ENCODE peak calls at places on chromosomes 5 and 9, in six cellular contexts. One of them, this sample, is unnamed.

GRCh38 chr9:111158375-111158774 is 120.1 kb upstream of the LPAR1 start:
- DNase-seq in epithelial cell of proximal tubule: no peak
- DNase-seq in HCT116: no peak
- DNase-seq in fibroblast of mammary gland: peak; percentile 89
- DNase-seq in heart left ventricle: no peak
- DNase-seq in right atrium auricular region: no peak
- DNase-seq in this sample: no peak

GRCh38 chr5:117892360-117892759 is 1096.0 kb downstream of the DTWD2 start:
- DNase-seq in epithelial cell of proximal tubule: no peak
- DNase-seq in HCT116: no peak
- DNase-seq in fibroblast of mammary gland: no peak
- DNase-seq in heart left ventricle: no peak
- DNase-seq in right atrium auricular region: no peak
- DNase-seq in this sample: no peak

GRCh38 chr9:136078498-136079011 is 16.5 kb downstream of the NACC2 start:
- DNase-seq in epithelial cell of proximal tubule: no peak
- DNase-seq in HCT116: no peak
- DNase-seq in fibroblast of mammary gland: no peak
- DNase-seq in heart left ventricle: peak; percentile 43
- DNase-seq in right atrium auricular region: no peak
- DNase-seq in this sample: no peak

GRCh38 chr5:111070272-111071134 is 1.0 kb upstream of the TSLP start:
- DNase-seq in epithelial cell of proximal tubule: no peak
- DNase-seq in HCT116: no peak
- DNase-seq in fibroblast of mammary gland: peak; percentile 30
- DNase-seq in heart left ventricle: peak; percentile 63
- DNase-seq in right atrium auricular region: no peak
- DNase-seq in this sample: peak; percentile 30

GRCh38 chr5:96517294-96517693 is 84.2 kb upstream of the PCSK1 start:
- DNase-seq in epithelial cell of proximal tubule: no peak
- DNase-seq in HCT116: no peak
- DNase-seq in fibroblast of mammary gland: peak; percentile 73
- DNase-seq in heart left ventricle: no peak
- DNase-seq in right atrium auricular region: no peak
- DNase-seq in this sample: no peak

GRCh38 chr9:97900103-97900737 is 22.1 kb downstream of the TRMO start:
- DNase-seq in epithelial cell of proximal tubule: no peak
- DNase-seq in HCT116: no peak
- DNase-seq in fibroblast of mammary gland: peak; percentile 92
- DNase-seq in heart left ventricle: no peak
- DNase-seq in right atrium auricular region: no peak
- DNase-seq in this sample: no peak

GRCh38 chr5:102753889-102754498 is 1.1 kb upstream of the PAM start:
- DNase-seq in epithelial cell of proximal tubule: no peak
- DNase-seq in HCT116: no peak
- DNase-seq in fibroblast of mammary gland: no peak
- DNase-seq in heart left ventricle: peak; percentile 43
- DNase-seq in right atrium auricular region: no peak
- DNase-seq in this sample: peak; percentile 14

GRCh38 chr9:21465859-21466518 is 16.1 kb downstream of the IFNE start:
- DNase-seq in epithelial cell of proximal tubule: peak; percentile 25
- DNase-seq in HCT116: peak; percentile 61
- DNase-seq in fibroblast of mammary gland: peak; percentile 69
- DNase-seq in heart left ventricle: no peak
- DNase-seq in right atrium auricular region: no peak
- DNase-seq in this sample: no peak

GRCh38 chr5:135394095-135394494 is 4.9 kb downstream of the MACROH2A1 start:
- DNase-seq in epithelial cell of proximal tubule: no peak
- DNase-seq in HCT116: no peak
- DNase-seq in fibroblast of mammary gland: no peak
- DNase-seq in heart left ventricle: no peak
- DNase-seq in right atrium auricular region: no peak
- DNase-seq in this sample: no peak

GRCh38 chr9:103364753-103365152 is 369.6 kb downstream of the CYLC2 start:
- DNase-seq in epithelial cell of proximal tubule: peak; percentile 57
- DNase-seq in HCT116: no peak
- DNase-seq in fibroblast of mammary gland: peak; percentile 73
- DNase-seq in heart left ventricle: no peak
- DNase-seq in right atrium auricular region: no peak
- DNase-seq in this sample: no peak

GRCh38 chr5:174188300-174188699 is 142.8 kb downstream of the NSG2 start:
- DNase-seq in epithelial cell of proximal tubule: no peak
- DNase-seq in HCT116: peak; percentile 29
- DNase-seq in fibroblast of mammary gland: peak; percentile 7
- DNase-seq in heart left ventricle: no peak
- DNase-seq in right atrium auricular region: no peak
- DNase-seq in this sample: no peak

GRCh38 chr5:137822158-137822764 is 45.4 kb upstream of the MYOT start:
- DNase-seq in epithelial cell of proximal tubule: no peak
- DNase-seq in HCT116: peak; percentile 40
- DNase-seq in fibroblast of mammary gland: peak; percentile 50
- DNase-seq in heart left ventricle: no peak
- DNase-seq in right atrium auricular region: no peak
- DNase-seq in this sample: peak; percentile 14
- TF ChIP-seq CTCF in epithelial cell of proximal tubule: peak; percentile 83
- TF ChIP-seq CTCF in HCT116: peak; percentile 47
- TF ChIP-seq CTCF in fibroblast of mammary gland: peak; percentile 53
- TF ChIP-seq CTCF in heart left ventricle: peak; percentile 49
- TF ChIP-seq CTCF in right atrium auricular region: no peak
- TF ChIP-seq CTCF in this sample: peak; percentile 63

DNA sequence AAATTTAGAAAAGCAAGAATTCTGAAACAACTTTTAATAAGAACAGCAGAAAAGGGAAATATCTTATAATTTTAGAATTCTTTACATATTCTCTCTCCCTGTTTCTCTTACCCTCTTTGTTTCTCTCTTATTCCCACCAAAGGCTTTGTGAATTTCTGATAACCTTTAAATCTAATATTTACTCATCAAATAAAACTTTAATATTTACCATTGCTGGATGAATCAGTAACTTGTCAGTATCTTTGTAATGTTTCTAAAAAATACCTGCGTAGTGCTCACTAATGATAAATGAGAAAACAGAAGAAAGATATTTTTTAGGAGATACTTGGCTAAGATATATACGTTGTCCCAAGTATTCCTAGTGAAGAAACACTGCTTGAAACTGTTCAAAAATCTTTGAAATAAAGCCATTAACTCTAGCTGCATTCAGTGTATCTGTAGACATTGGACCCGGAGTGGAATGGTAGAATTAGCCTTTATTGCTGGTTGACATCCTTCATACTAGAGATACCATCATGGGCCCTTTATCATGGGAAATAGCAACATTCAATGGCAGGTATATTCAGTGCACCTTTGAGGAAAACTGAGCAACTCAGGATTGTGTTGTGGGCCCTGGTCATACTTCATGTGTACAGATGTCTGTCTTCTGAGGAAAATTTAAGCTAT is 2160.4 kb downstream of the MAT2B start:
- DNase-seq in epithelial cell of proximal tubule: no peak
- DNase-seq in HCT116: no peak
- DNase-seq in fibroblast of mammary gland: no peak
- DNase-seq in heart left ventricle: no peak
- DNase-seq in right atrium auricular region: no peak
- DNase-seq in this sample: no peak
- TF ChIP-seq CTCF in epithelial cell of proximal tubule: no peak
- TF ChIP-seq CTCF in HCT116: no peak
- TF ChIP-seq CTCF in fibroblast of mammary gland: no peak
- TF ChIP-seq CTCF in heart left ventricle: no peak
- TF ChIP-seq CTCF in right atrium auricular region: no peak
- TF ChIP-seq CTCF in this sample: no peak

DNA sequence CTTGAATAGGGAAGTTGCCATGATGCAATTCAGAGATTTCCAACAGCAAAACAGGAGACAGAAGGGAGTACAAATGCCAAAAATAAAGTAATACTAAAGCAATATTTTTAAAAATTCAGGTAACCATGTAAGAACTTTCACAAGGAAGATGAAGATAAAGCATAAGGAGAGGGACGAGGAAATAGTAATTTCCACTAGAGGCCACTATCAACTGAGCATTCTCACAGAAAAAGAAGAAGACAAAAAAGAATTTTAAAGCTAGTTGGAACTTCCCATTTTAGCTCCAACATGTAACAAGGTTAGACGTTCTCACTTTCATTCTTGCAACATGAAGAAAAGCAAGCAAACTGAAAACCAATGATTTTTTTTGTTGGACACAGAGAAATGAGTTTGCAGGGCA is 779.9 kb upstream of the CDH6 start:
- DNase-seq in epithelial cell of proximal tubule: no peak
- DNase-seq in HCT116: no peak
- DNase-seq in fibroblast of mammary gland: no peak
- DNase-seq in heart left ventricle: no peak
- DNase-seq in right atrium auricular region: no peak
- DNase-seq in this sample: no peak
- TF ChIP-seq CTCF in epithelial cell of proximal tubule: peak; percentile 24
- TF ChIP-seq CTCF in HCT116: no peak
- TF ChIP-seq CTCF in fibroblast of mammary gland: no peak
- TF ChIP-seq CTCF in heart left ventricle: no peak
- TF ChIP-seq CTCF in right atrium auricular region: no peak
- TF ChIP-seq CTCF in this sample: peak; percentile 26

GRCh38 chr5:56272765-56273164 is 39.6 kb upstream of the ANKRD55 start:
- DNase-seq in epithelial cell of proximal tubule: no peak
- DNase-seq in HCT116: no peak
- DNase-seq in fibroblast of mammary gland: no peak
- DNase-seq in heart left ventricle: no peak
- DNase-seq in right atrium auricular region: no peak
- DNase-seq in this sample: no peak
- TF ChIP-seq CTCF in epithelial cell of proximal tubule: no peak
- TF ChIP-seq CTCF in HCT116: no peak
- TF ChIP-seq CTCF in fibroblast of mammary gland: no peak
- TF ChIP-seq CTCF in heart left ventricle: no peak
- TF ChIP-seq CTCF in right atrium auricular region: no peak
- TF ChIP-seq CTCF in this sample: no peak

GRCh38 chr9:3181049-3181953 is 337.4 kb upstream of the PUM3 start:
- DNase-seq in epithelial cell of proximal tubule: no peak
- DNase-seq in HCT116: no peak
- DNase-seq in fibroblast of mammary gland: peak; percentile 27
- DNase-seq in heart left ventricle: peak; percentile 60
- DNase-seq in right atrium auricular region: no peak
- DNase-seq in this sample: peak; percentile 55
- TF ChIP-seq CTCF in epithelial cell of proximal tubule: peak; percentile 32
- TF ChIP-seq CTCF in HCT116: peak; percentile 14
- TF ChIP-seq CTCF in fibroblast of mammary gland: peak; percentile 20
- TF ChIP-seq CTCF in heart left ventricle: no peak
- TF ChIP-seq CTCF in right atrium auricular region: no peak
- TF ChIP-seq CTCF in this sample: peak; percentile 66

DNA sequence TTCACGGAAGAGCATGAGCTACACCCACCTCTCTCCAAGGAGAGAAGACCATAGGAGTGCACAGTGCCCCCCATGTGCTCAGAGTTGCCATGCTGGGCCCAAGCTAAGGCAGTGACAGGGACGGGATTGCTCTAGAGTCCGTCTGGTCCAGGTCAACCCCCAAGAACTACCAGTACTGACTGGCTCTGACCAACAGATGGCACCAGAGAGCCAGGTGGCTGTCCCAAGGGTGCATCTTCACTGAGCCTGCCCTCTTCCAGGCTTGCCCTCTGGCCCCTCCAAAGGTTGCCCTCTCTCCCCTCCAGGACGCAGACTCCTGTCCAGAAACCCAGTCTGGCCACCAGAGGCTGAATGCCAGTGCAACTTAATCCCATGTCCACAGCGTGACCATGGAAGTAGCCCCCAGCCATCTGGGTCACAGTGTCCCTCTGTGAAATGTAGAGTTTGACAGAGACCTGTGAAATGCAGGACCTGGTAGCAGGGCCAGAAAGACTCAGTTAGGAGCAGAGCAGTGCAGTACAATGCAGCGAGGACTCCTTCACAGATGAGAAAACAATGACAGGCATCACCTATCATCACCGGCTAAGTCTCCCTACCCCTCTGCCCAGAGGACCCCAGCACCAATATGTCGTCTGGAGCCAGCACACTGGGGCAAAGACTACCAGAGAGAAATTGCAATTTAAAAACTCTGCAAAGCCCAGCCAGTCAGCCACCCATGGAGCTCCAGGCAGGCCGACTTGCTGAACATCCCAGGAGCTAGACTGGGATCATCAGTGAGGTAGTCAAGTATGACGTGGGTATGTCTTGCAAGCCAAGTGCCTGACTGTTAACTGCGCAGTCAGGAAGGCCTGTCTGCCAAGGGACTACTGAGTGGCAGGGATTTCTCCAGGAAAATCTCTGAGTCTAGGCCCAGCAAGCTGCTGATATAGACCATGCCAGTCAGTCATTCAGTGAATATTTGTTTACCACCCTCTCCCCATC is 7.7 kb upstream of the SKP1 start:
- DNase-seq in epithelial cell of proximal tubule: no peak
- DNase-seq in HCT116: peak; percentile 48
- DNase-seq in fibroblast of mammary gland: peak; percentile 70
- DNase-seq in heart left ventricle: peak; percentile 71
- DNase-seq in right atrium auricular region: no peak
- DNase-seq in this sample: peak; percentile 66
- TF ChIP-seq CTCF in epithelial cell of proximal tubule: peak; percentile 94
- TF ChIP-seq CTCF in HCT116: no peak
- TF ChIP-seq CTCF in fibroblast of mammary gland: peak; percentile 97
- TF ChIP-seq CTCF in heart left ventricle: peak; percentile 90
- TF ChIP-seq CTCF in right atrium auricular region: peak; percentile 88
- TF ChIP-seq CTCF in this sample: peak; percentile 84

GRCh38 chr5:5271606-5272321 is 131.6 kb downstream of the ADAMTS16 start:
- DNase-seq in epithelial cell of proximal tubule: no peak
- DNase-seq in HCT116: no peak
- DNase-seq in fibroblast of mammary gland: no peak
- DNase-seq in heart left ventricle: no peak
- DNase-seq in right atrium auricular region: no peak
- DNase-seq in this sample: no peak

GRCh38 chr5:5270958-5271605 is 131.0 kb downstream of the ADAMTS16 start:
- DNase-seq in epithelial cell of proximal tubule: peak; percentile 10
- DNase-seq in HCT116: peak; percentile 57
- DNase-seq in fibroblast of mammary gland: peak; percentile 79
- DNase-seq in heart left ventricle: peak; percentile 79
- DNase-seq in right atrium auricular region: peak; percentile 70
- DNase-seq in this sample: peak; percentile 43

GRCh38 chr5:5270161-5270560 is 130.0 kb downstream of the ADAMTS16 start:
- DNase-seq in epithelial cell of proximal tubule: no peak
- DNase-seq in HCT116: no peak
- DNase-seq in fibroblast of mammary gland: no peak
- DNase-seq in heart left ventricle: no peak
- DNase-seq in right atrium auricular region: no peak
- DNase-seq in this sample: no peak

GRCh38 chr5:5264727-5265126 is 124.6 kb downstream of the ADAMTS16 start:
- DNase-seq in epithelial cell of proximal tubule: no peak
- DNase-seq in HCT116: no peak
- DNase-seq in fibroblast of mammary gland: no peak
- DNase-seq in heart left ventricle: no peak
- DNase-seq in right atrium auricular region: no peak
- DNase-seq in this sample: no peak

DNA sequence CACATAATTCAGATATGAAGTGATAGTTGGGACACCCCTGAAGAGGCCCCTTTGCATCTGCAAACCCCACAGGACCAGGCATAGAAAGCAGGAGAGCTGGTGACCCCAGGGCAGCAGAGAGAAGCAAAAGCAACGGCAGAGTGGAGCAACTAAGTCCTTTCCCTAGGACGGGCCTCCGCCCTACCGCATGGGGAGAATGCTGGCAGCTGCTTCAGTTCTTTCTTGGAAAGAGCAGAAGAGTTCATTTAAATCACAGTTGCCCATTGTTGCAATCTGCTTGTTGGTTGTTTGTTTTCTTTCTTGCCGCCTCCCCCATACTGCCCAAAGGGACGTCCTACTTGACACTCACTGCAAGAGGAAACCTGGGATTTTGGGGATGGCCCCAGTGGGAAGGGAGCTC is 126.2 kb downstream of the ADAMTS16 start:
- DNase-seq in epithelial cell of proximal tubule: no peak
- DNase-seq in HCT116: no peak
- DNase-seq in fibroblast of mammary gland: no peak
- DNase-seq in heart left ventricle: no peak
- DNase-seq in right atrium auricular region: no peak
- DNase-seq in this sample: no peak
- TF ChIP-seq CTCF in epithelial cell of proximal tubule: no peak
- TF ChIP-seq CTCF in HCT116: no peak
- TF ChIP-seq CTCF in fibroblast of mammary gland: no peak
- TF ChIP-seq CTCF in heart left ventricle: no peak
- TF ChIP-seq CTCF in right atrium auricular region: no peak
- TF ChIP-seq CTCF in this sample: no peak

This sample was measured in progenitor cell of endocrine pancreas.